ENCODE peak calls at places on chromosome 19, in six cellular contexts. C is GM23338, X is PC-3, K is hepatocyte, F is fibroblast of lung, E is MM.1S. A is an unnamed sample. For H3K4me1, the result is how much of the 10 kb centered on the place peaks cover.

GRCh38 chr19:58434217-58434616 is 5.7 kb downstream of the ZNF132 start:
- DNase-seq in C (peak), X (no peak), K (no peak), F (peak), E (no peak), A (no peak)

GRCh38 chr19:15812059-15812722 is 3.3 kb downstream of the OR10H1 start:
- DNase-seq in C (no peak), X (peak), K (no peak), F (no peak), E (no peak), A (no peak)

GRCh38 chr19:14400913-14401312 is 18.2 kb downstream of the DDX39A start:
- DNase-seq in C (no peak), X (no peak), K (no peak), F (no peak), E (no peak), A (no peak)

GRCh38 chr19:20365146-20365545 is 198.1 kb downstream of the ZNF486 start:
- DNase-seq in C (no peak), X (no peak), K (peak), F (no peak), E (no peak), A (no peak)

GRCh38 chr19:391726-392374 is 17.1 kb downstream of the C2CD4C start:
- DNase-seq in C (no peak), X (no peak), K (no peak), F (no peak), E (no peak), A (no peak)

GRCh38 chr19:4374451-4375163 is 25.7 kb downstream of the SH3GL1 start:
- DNase-seq in C (no peak), X (peak), K (peak), F (peak), E (no peak), A (no peak)

GRCh38 chr19:19160489-19161035 is 9.5 kb downstream of the MEF2B start:
- DNase-seq in C (peak), X (no peak), K (no peak), F (no peak), E (no peak), A (peak)

GRCh38 chr19:32406161-32407003 is 812 bp downstream of the DPY19L3 start:
- DNase-seq in C (peak), X (no peak), K (no peak), F (no peak), E (no peak), A (no peak)

GRCh38 chr19:29415507-29415906 is 110.3 kb upstream of the VSTM2B start:
- DNase-seq in C (peak), X (no peak), K (no peak), F (no peak), E (no peak), A (no peak)

GRCh38 chr19:45798995-45799517 is 6.4 kb upstream of the DMWD start:
- DNase-seq in C (peak), X (peak), K (peak), F (peak), E (peak), A (peak)

GRCh38 chr19:17671906-17672305 is 16.2 kb downstream of the UNC13A start:
- DNase-seq in C (peak), X (peak), K (no peak), F (peak), E (peak), A (peak)

GRCh38 chr19:17292301-17293074 is 10.7 kb downstream of the ABHD8 start:
- DNase-seq in C (peak), X (peak), K (peak), F (peak), E (peak), A (peak)

GRCh38 chr19:58476498-58477015 is 405 bp downstream of the ZNF446 start:
- DNase-seq in C (no peak), X (no peak), K (peak), F (no peak), E (no peak), A (peak)

GRCh38 chr19:741506-742131 is 9.3 kb upstream of the MISP start:
- DNase-seq in C (peak), X (peak), K (no peak), F (no peak), E (peak), A (peak)

GRCh38 chr19:6660930-6661329 is 9.0 kb downstream of the TNFSF14 start:
- DNase-seq in C (peak), X (no peak), K (no peak), F (no peak), E (no peak), A (no peak)

GRCh38 chr19:11612816-11613511 is 15.7 kb downstream of the ZNF627 start:
- DNase-seq in C (peak), X (no peak), K (no peak), F (no peak), E (no peak), A (no peak)

GRCh38 chr19:36136975-36137686 is 2.7 kb upstream of the CAPNS1 start:
- DNase-seq in C (no peak), X (peak), K (no peak), F (peak), E (peak), A (no peak)

GRCh38 chr19:33387351-33388230 is 14.1 kb downstream of the CEBPG start:
- DNase-seq in C (no peak), X (no peak), K (no peak), F (no peak), E (no peak), A (no peak)

GRCh38 chr19:43534811-43535761 is 2.1 kb downstream of the ZNF575 start:
- DNase-seq in C (peak), X (peak), K (peak), F (peak), E (no peak), A (no peak)

GRCh38 chr19:5282926-5283325 is 57.7 kb downstream of the PTPRS start:
- DNase-seq in C (no peak), X (no peak), K (no peak), F (no peak), E (no peak), A (no peak)

GRCh38 chr19:3721131-3721899 is 13.1 kb downstream of the TJP3 start:
- DNase-seq in C (peak), X (peak), K (peak), F (peak), E (peak), A (peak)

GRCh38 chr19:38793671-38794070 is 4.7 kb downstream of the LGALS7B start:
- DNase-seq in C (no peak), X (no peak), K (no peak), F (no peak), E (no peak), A (no peak)

GRCh38 chr19:38709119-38709518 is 35.2 kb downstream of the CAPN12 start:
- DNase-seq in C (no peak), X (no peak), K (no peak), F (no peak), E (no peak), A (no peak)

GRCh38 chr19:19546751-19547162 is 8.7 kb downstream of the CILP2 start:
- DNase-seq in C (no peak), X (no peak), K (no peak), F (no peak), E (no peak), A (no peak)

GRCh38 chr19:45730389-45731288 is at the start of gene FBXO46:
- DNase-seq in C (peak), X (peak), K (peak), F (peak), E (peak), A (peak)

GRCh38 chr19:31180907-31181306 is 168.3 kb downstream of the TSHZ3 start:
- DNase-seq in C (no peak), X (no peak), K (no peak), F (no peak), E (no peak), A (no peak)

GRCh38 chr19:29549105-29550070 is 23.6 kb downstream of the VSTM2B start:
- DNase-seq in C (no peak), X (no peak), K (no peak), F (no peak), E (no peak), A (no peak)

GRCh38 chr19:29245221-29245620 is 32.3 kb upstream of the UQCRFS1 start:
- DNase-seq in C (no peak), X (no peak), K (no peak), F (no peak), E (no peak), A (no peak)

GRCh38 chr19:47100290-47100689 is 13.3 kb downstream of the ZC3H4 start:
- DNase-seq in C (no peak), X (no peak), K (no peak), F (no peak), E (no peak), A (no peak)
- H3K4me1 ChIP-seq in C (under half), X (under half), K (under half), F (under half), E (under half), A (under half)

DNA sequence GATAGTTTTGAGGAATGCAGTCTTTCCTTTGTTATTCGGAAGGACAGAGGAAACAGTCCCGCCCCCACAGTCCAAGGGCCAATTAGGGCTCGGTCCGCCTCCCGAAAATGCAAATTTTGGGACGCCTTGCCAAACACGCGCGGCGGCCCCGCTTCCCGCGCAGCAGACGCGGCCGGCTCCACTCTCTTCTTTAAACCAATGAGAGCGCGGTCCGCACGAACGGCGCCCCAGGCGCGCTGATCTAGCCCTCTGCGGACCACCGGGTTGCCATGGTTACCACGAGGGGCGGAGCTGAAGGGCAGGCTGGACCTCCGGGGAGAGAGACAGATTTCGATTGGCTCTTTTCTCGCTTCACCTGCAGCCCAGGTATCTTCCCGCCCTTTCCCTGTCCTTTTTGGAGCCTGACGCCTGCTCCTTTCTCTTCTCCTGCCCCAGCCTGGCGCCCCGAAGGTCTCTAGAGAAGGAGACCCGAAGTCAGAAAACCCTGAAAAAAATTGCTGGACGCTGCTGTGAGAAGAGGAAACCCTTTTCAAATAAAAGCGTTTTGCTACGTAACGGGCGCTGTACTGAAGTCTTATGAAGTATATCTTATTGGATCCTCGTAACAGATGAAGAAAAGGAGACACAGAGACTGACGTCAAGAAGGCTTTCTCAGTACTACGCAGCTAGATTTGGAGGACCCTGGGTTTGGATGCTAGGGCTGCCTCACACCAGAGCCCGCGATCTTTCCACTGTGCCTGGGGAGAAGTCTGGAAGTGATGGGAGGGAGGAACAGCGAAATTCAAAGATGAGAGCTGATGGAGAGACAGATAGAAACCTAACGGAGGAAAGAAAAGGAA is 2.0 kb downstream of the PTH2 start:
- DNase-seq in C (peak), X (peak), K (peak), F (peak), E (no peak), A (no peak)
- TF ChIP-seq EZH2 in C (peak), X (peak), K (peak), F (peak), E (no peak), A (no peak)

DNA sequence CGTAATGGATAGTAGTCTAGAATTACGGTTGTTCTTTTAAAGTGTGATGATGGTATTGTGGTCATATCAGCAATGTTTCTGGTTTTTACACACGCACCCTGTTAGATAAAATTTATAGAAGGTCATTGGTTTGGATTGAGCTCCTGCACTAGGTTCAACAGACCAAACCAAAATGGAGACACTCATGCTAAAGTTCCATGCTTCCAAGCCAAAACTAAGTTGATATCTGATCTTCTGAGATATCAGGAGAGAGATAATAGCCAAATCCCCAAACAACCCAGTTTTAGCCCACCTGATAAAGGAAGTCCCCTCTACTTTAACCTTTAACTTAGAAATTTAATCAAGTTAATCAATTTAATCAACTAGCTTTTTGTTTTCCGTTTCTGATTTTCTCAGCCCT is 1.2 kb downstream of the NOSIP start:
- DNase-seq in C (no peak), X (no peak), K (no peak), F (no peak), E (no peak), A (no peak)
- H3K4me3 ChIP-seq in C (peak), X (peak), K (peak), F (peak), E (peak), A (no peak)

GRCh38 chr19:2536461-2536860 is 60.5 kb downstream of the GADD45B start:
- DNase-seq in C (no peak), X (no peak), K (no peak), F (no peak), E (no peak), A (no peak)
- H3K4me1 ChIP-seq in C (under half), X (under half), K (under half), F (under half), E (under half), A (under half)

DNA sequence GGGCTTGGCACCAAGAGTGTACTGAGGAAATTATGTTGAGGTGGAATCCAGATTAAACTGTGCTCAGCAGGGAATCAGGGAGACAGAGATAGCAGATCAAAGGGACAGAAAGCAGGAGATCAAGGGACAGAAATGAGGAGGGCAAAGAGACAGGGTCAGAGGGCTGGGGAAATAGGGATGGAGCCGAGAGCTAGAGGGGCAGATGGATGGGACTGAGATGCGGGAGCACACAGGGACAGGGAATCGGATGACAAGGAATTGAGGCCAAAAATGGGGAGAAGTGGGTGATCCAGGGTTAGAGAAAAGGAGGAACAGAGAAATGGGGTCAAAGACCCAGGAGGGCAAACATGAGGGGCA is 6.1 kb downstream of the ERFL start:
- DNase-seq in C (no peak), X (no peak), K (no peak), F (no peak), E (no peak), A (no peak)
- TF ChIP-seq EZH2 in C (peak), X (no peak), K (no peak), F (peak), E (peak), A (no peak)

GRCh38 chr19:55146078-55146647 is 2.8 kb downstream of the TNNT1 start:
- DNase-seq in C (peak), X (peak), K (no peak), F (no peak), E (no peak), A (peak)

GRCh38 chr19:55146648-55147218 is 2.3 kb downstream of the TNNT1 start:
- DNase-seq in C (peak), X (peak), K (peak), F (no peak), E (no peak), A (no peak)

GRCh38 chr19:55149078-55150003 is at the start of gene TNNT1:
- DNase-seq in C (peak), X (peak), K (peak), F (no peak), E (no peak), A (no peak)

GRCh38 chr19:55145241-55145640 is 3.8 kb downstream of the TNNT1 start:
- DNase-seq in C (no peak), X (no peak), K (no peak), F (no peak), E (no peak), A (no peak)

GRCh38 chr19:55147408-55148251 is 1.4 kb downstream of the TNNT1 start:
- DNase-seq in C (peak), X (peak), K (no peak), F (no peak), E (no peak), A (no peak)
- H3K4me3 ChIP-seq in C (peak), X (peak), K (no peak), F (no peak), E (no peak), A (no peak)